ENCODE peak calls at places on chromosome 16, in four cellular contexts. One of them, this sample, is unnamed.

GRCh38 chr16:3020604-3021448 is 658 bp downstream of the TNFRSF12A start:
- DNase-seq in IMR-90: peak; percentile 89
- DNase-seq in GM12892: no peak
- DNase-seq in Peyer's patch: peak; percentile 86
- DNase-seq in this sample: peak; percentile 27

GRCh38 chr16:55842369-55843104 is 9.6 kb upstream of the CES1 start:
- DNase-seq in IMR-90: peak; percentile 45
- DNase-seq in GM12892: peak; percentile 29
- DNase-seq in Peyer's patch: no peak
- DNase-seq in this sample: no peak

GRCh38 chr16:21265104-21265825 is 12.8 kb downstream of the CRYM start:
- DNase-seq in IMR-90: no peak
- DNase-seq in GM12892: no peak
- DNase-seq in Peyer's patch: no peak
- DNase-seq in this sample: no peak

GRCh38 chr16:12081048-12081404 is 104.5 kb downstream of the SNX29 start:
- DNase-seq in IMR-90: no peak
- DNase-seq in GM12892: no peak
- DNase-seq in Peyer's patch: no peak
- DNase-seq in this sample: no peak

GRCh38 chr16:23255000-23255399 is 47.1 kb upstream of the SCNN1B start:
- DNase-seq in IMR-90: no peak
- DNase-seq in GM12892: no peak
- DNase-seq in Peyer's patch: no peak
- DNase-seq in this sample: no peak

GRCh38 chr16:84920333-84920732 is 91.0 kb downstream of the ZDHHC7 start:
- DNase-seq in IMR-90: no peak
- DNase-seq in GM12892: no peak
- DNase-seq in Peyer's patch: no peak
- DNase-seq in this sample: no peak

GRCh38 chr16:13176711-13177110 is 275.3 kb downstream of the SHISA9 start:
- DNase-seq in IMR-90: no peak
- DNase-seq in GM12892: no peak
- DNase-seq in Peyer's patch: no peak
- DNase-seq in this sample: no peak

GRCh38 chr16:2514333-2515179 is 804 bp downstream of the ATP6V0C start:
- DNase-seq in IMR-90: no peak
- DNase-seq in GM12892: no peak
- DNase-seq in Peyer's patch: no peak
- DNase-seq in this sample: no peak

GRCh38 chr16:73743665-73744496 is 552.7 kb upstream of the PSMD7 start:
- DNase-seq in IMR-90: no peak
- DNase-seq in GM12892: no peak
- DNase-seq in Peyer's patch: no peak
- DNase-seq in this sample: no peak

GRCh38 chr16:90081606-90081970 is 4.5 kb upstream of the PRDM7 start:
- DNase-seq in IMR-90: no peak
- DNase-seq in GM12892: no peak
- DNase-seq in Peyer's patch: no peak
- DNase-seq in this sample: no peak

GRCh38 chr16:54928421-54929089 is 2.1 kb upstream of the IRX5 start:
- DNase-seq in IMR-90: no peak
- DNase-seq in GM12892: no peak
- DNase-seq in Peyer's patch: no peak
- DNase-seq in this sample: no peak

GRCh38 chr16:77499373-77500285 is 64.8 kb upstream of the ADAMTS18 start:
- DNase-seq in IMR-90: no peak
- DNase-seq in GM12892: no peak
- DNase-seq in Peyer's patch: no peak
- DNase-seq in this sample: peak; percentile 26

GRCh38 chr16:83899272-83899897 is 470 bp downstream of the MLYCD start:
- DNase-seq in IMR-90: peak; percentile 66
- DNase-seq in GM12892: peak; percentile 50
- DNase-seq in Peyer's patch: peak; percentile 76
- DNase-seq in this sample: no peak
- TF ChIP-seq POLR2A in IMR-90: no peak
- TF ChIP-seq POLR2A in GM12892: no peak
- TF ChIP-seq POLR2A in Peyer's patch: no peak
- TF ChIP-seq POLR2A in this sample: no peak

GRCh38 chr16:67166035-67166882 is 1.7 kb downstream of the HSF4 start:
- DNase-seq in IMR-90: no peak
- DNase-seq in GM12892: no peak
- DNase-seq in Peyer's patch: no peak
- DNase-seq in this sample: no peak

GRCh38 chr16:67169011-67169451 is 1.3 kb upstream of the NOL3 start:
- DNase-seq in IMR-90: no peak
- DNase-seq in GM12892: no peak
- DNase-seq in Peyer's patch: no peak
- DNase-seq in this sample: no peak

GRCh38 chr16:67166883-67167168 is 2.3 kb downstream of the HSF4 start:
- DNase-seq in IMR-90: no peak
- DNase-seq in GM12892: no peak
- DNase-seq in Peyer's patch: no peak
- DNase-seq in this sample: no peak

GRCh38 chr16:67169642-67170167 is 633 bp upstream of the NOL3 start:
- DNase-seq in IMR-90: no peak
- DNase-seq in GM12892: no peak
- DNase-seq in Peyer's patch: no peak
- DNase-seq in this sample: peak; percentile 20

DNA sequence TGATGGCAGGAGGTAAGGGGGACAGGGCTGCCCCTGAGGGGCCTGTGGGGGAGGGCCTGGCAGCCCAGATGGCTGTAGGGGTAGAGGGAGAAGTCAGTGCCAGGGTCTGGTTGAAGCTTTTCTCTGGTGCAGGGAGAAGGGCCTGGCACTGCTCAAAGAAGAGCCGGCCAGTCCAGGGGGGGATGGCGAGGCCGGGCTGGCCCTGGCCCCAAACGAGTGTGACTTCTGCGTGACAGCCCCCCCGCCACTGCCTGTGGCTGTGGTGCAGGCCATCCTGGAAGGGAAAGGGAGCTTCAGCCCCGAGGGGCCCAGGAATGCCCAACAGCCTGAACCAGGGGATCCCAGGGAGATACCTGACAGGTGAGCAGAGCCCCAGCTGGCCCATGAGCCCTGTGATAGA is 2.8 kb upstream of the NOL3 start:
- DNase-seq in IMR-90: no peak
- DNase-seq in GM12892: no peak
- DNase-seq in Peyer's patch: no peak
- DNase-seq in this sample: no peak
- TF ChIP-seq POLR2A in IMR-90: no peak
- TF ChIP-seq POLR2A in GM12892: no peak
- TF ChIP-seq POLR2A in Peyer's patch: no peak
- TF ChIP-seq POLR2A in this sample: no peak

GRCh38 chr16:87727346-87727745 is 38.4 kb downstream of the KLHDC4 start:
- DNase-seq in IMR-90: no peak
- DNase-seq in GM12892: no peak
- DNase-seq in Peyer's patch: no peak
- DNase-seq in this sample: no peak

GRCh38 chr16:87725596-87726235 is 40.1 kb downstream of the KLHDC4 start:
- DNase-seq in IMR-90: peak; percentile 74
- DNase-seq in GM12892: no peak
- DNase-seq in Peyer's patch: no peak
- DNase-seq in this sample: no peak

GRCh38 chr16:87722590-87723223 is 43.1 kb downstream of the KLHDC4 start:
- DNase-seq in IMR-90: no peak
- DNase-seq in GM12892: no peak
- DNase-seq in Peyer's patch: no peak
- DNase-seq in this sample: no peak

GRCh38 chr16:87723224-87723619 is 42.6 kb downstream of the KLHDC4 start:
- DNase-seq in IMR-90: peak; percentile 97
- DNase-seq in GM12892: no peak
- DNase-seq in Peyer's patch: no peak
- DNase-seq in this sample: peak; percentile 40

GRCh38 chr16:87724490-87725291 is 41.1 kb downstream of the KLHDC4 start:
- DNase-seq in IMR-90: no peak
- DNase-seq in GM12892: no peak
- DNase-seq in Peyer's patch: no peak
- DNase-seq in this sample: no peak
- TF ChIP-seq POLR2A in IMR-90: no peak
- TF ChIP-seq POLR2A in GM12892: no peak
- TF ChIP-seq POLR2A in Peyer's patch: no peak
- TF ChIP-seq POLR2A in this sample: no peak

DNA sequence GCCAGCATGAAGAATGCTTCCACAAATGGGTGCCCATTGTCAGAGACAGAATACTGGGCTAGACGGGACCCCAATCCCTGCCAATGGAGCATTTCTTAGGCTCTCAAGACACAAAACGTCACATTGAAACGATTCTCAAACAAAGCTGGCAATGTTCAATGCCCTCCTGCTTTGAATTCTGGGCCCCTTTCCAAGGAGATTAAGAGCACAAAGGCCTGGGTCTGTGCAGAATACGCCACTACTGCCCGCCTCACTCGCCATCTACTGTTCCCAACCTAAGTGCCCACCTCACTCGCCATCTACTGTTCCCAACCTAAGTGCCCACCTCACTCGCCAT is 9.7 kb downstream of the CFAP20 start:
- DNase-seq in IMR-90: no peak
- DNase-seq in GM12892: no peak
- DNase-seq in Peyer's patch: no peak
- DNase-seq in this sample: no peak
- TF ChIP-seq POLR2A in IMR-90: no peak
- TF ChIP-seq POLR2A in GM12892: no peak
- TF ChIP-seq POLR2A in Peyer's patch: no peak
- TF ChIP-seq POLR2A in this sample: no peak

DNA sequence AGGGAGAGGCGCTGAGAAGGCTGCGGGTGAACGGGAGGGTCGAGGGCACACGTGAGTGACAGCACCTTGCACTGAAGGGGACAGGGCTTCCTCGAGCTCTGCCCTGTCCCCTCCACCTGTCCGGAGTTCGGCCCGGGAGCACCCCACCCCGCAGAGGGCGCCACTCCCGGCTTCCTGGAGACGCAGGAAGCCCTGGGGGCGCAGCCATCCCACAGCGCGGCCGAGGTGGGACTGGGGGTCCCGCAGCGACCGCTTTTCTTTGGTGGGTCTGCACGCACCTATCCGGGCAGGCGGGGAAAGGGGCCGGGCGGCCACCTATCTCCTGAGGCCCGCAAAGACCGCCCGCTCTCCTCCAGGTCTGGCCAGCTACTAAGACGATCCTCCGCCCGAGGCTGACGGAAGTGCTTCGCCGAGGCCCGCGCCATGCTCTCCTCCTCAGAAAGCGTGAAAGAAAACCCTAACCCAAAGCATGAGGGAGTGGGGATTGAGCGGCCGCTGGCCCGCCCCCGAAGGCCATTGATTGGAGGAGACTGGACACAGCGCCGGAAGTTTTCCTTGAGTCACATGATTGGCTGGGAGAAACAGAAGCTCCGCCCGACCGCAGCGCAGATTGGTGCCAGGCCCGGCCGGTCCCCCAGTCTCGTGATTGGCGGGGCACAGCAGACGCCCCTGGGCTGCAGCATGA is 34.4 kb downstream of the DDX19A start:
- DNase-seq in IMR-90: peak; percentile 96
- DNase-seq in GM12892: peak; percentile 92
- DNase-seq in Peyer's patch: peak; percentile 98
- DNase-seq in this sample: peak; percentile 92
- TF ChIP-seq POLR2A in IMR-90: peak; percentile 88
- TF ChIP-seq POLR2A in GM12892: peak; percentile 97
- TF ChIP-seq POLR2A in Peyer's patch: peak; percentile 73
- TF ChIP-seq POLR2A in this sample: peak; percentile 70

DNA sequence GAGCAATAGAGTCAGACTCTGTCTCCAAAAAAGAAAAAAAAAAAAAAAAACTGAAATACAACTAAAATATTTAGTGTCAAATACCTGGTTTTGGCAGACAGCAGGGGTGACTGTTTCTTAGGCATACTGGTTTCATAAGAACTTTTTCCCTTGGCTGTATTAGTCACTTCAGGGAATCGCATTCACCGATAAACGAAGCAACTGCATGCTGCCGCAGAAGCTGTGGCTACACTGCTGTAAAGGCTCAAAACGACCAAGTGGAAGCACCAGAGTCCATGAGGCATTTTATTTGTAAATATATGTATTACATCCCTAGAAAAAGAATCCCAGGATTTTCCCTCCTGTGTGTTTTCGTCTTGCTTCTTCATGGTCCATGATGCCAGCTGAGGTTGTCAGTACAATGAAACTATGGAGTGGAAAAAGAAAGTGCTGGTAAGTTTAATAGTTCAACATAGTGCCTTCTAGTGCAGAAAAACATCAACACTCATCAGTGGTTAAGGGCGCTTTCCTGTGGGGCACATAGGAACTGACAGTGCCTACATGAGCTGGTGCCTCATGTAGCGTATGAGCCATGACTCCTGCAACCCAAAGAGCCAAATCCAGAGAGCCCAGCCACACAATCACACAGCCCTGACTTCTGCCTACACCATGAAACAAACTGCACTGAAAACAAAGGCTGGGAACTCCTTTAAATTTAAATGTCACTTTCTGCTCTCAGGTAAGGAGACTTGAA is 7.3 kb downstream of the RPS15A start:
- DNase-seq in IMR-90: no peak
- DNase-seq in GM12892: no peak
- DNase-seq in Peyer's patch: no peak
- DNase-seq in this sample: no peak
- TF ChIP-seq POLR2A in IMR-90: no peak
- TF ChIP-seq POLR2A in GM12892: no peak
- TF ChIP-seq POLR2A in Peyer's patch: no peak
- TF ChIP-seq POLR2A in this sample: no peak

GRCh38 chr16:1450218-1450617 is 5.9 kb upstream of the CCDC154 start:
- DNase-seq in IMR-90: no peak
- DNase-seq in GM12892: no peak
- DNase-seq in Peyer's patch: no peak
- DNase-seq in this sample: no peak
- TF ChIP-seq POLR2A in IMR-90: no peak
- TF ChIP-seq POLR2A in GM12892: no peak
- TF ChIP-seq POLR2A in Peyer's patch: no peak
- TF ChIP-seq POLR2A in this sample: no peak

DNA sequence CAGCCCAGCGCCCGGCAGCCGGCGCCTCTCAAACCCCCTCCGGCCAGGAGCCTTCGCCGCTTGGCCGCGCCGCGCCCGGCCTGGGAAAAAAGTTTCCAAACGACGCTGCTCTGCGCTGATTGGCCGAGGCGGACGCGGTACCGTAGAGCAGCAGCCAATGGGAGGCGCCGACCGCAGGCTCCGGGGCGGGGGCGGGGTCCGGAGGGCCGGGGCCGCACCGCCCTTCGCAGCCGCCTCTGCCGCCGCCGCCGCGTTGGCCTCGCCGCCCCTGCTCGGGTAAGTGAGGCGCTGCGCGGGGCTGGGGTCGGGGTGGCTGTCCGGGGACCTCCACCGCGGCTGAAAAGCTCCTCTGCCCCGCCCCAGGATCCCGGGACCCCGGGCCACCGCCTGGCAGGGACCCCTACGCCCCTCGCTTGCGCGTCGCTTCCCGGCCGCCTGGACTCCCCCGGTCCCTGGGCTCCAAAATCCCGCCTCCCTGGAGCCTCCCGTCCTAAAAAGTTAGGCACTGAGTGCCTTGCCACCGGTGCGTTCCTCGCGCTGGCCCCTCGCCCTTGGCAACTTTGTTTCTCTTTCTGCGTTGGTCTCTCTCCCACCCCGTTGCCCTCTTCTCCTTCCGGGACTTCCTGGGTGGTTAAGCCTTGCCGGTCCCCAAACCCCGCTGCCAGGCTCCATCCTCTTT is at the start of gene NDE1:
- DNase-seq in IMR-90: peak; percentile 85
- DNase-seq in GM12892: peak; percentile 89
- DNase-seq in Peyer's patch: peak; percentile 94
- DNase-seq in this sample: peak; percentile 87
- TF ChIP-seq POLR2A in IMR-90: peak; percentile 68
- TF ChIP-seq POLR2A in GM12892: peak; percentile 62
- TF ChIP-seq POLR2A in Peyer's patch: no peak
- TF ChIP-seq POLR2A in this sample: peak; percentile 62

GRCh38 chr16:25106567-25107465 is 4.7 kb upstream of the LCMT1 start:
- DNase-seq in IMR-90: peak; percentile 77
- DNase-seq in GM12892: peak; percentile 86
- DNase-seq in Peyer's patch: peak; percentile 98
- DNase-seq in this sample: peak; percentile 90
- TF ChIP-seq POLR2A in IMR-90: peak; percentile 81
- TF ChIP-seq POLR2A in GM12892: peak; percentile 76
- TF ChIP-seq POLR2A in Peyer's patch: peak; percentile 86
- TF ChIP-seq POLR2A in this sample: peak; percentile 52

This sample was measured in tibial nerve.